ENCODE peak calls at places on chromosomes 12 and 14, in eight cellular contexts. One of them, this sample, is unnamed.

GRCh38 chr14:77882631-77883030 is 82.7 kb downstream of the ADCK1 start:
- DNase-seq in AG09319: no peak
- DNase-seq in heart right ventricle: no peak
- DNase-seq in activated CD8-positive, alpha-beta memory T cell treated with anti-CD3 and anti-CD28 coated beads for 48 hours: no peak
- DNase-seq in GM04504: peak
- DNase-seq in substantia nigra: no peak
- DNase-seq in HCT116: no peak
- DNase-seq in fibroblast of mammary gland: peak
- DNase-seq in this sample: no peak

GRCh38 chr14:69354383-69355154 is 43.5 kb downstream of the ERH start:
- DNase-seq in AG09319: no peak
- DNase-seq in heart right ventricle: no peak
- DNase-seq in activated CD8-positive, alpha-beta memory T cell treated with anti-CD3 and anti-CD28 coated beads for 48 hours: peak
- DNase-seq in GM04504: no peak
- DNase-seq in substantia nigra: no peak
- DNase-seq in HCT116: no peak
- DNase-seq in fibroblast of mammary gland: no peak
- DNase-seq in this sample: no peak

GRCh38 chr14:87745507-87746118 is 247.4 kb downstream of the GALC start:
- DNase-seq in AG09319: no peak
- DNase-seq in heart right ventricle: no peak
- DNase-seq in activated CD8-positive, alpha-beta memory T cell treated with anti-CD3 and anti-CD28 coated beads for 48 hours: no peak
- DNase-seq in GM04504: peak
- DNase-seq in substantia nigra: no peak
- DNase-seq in HCT116: peak
- DNase-seq in fibroblast of mammary gland: peak
- DNase-seq in this sample: no peak

GRCh38 chr12:90061834-90062233 is 353.2 kb upstream of the ATP2B1 start:
- DNase-seq in AG09319: no peak
- DNase-seq in heart right ventricle: no peak
- DNase-seq in activated CD8-positive, alpha-beta memory T cell treated with anti-CD3 and anti-CD28 coated beads for 48 hours: no peak
- DNase-seq in GM04504: no peak
- DNase-seq in substantia nigra: no peak
- DNase-seq in HCT116: no peak
- DNase-seq in fibroblast of mammary gland: no peak
- DNase-seq in this sample: no peak

GRCh38 chr12:34345801-34346200 is 323.5 kb downstream of the ALG10 start:
- DNase-seq in AG09319: no peak
- DNase-seq in heart right ventricle: no peak
- DNase-seq in activated CD8-positive, alpha-beta memory T cell treated with anti-CD3 and anti-CD28 coated beads for 48 hours: no peak
- DNase-seq in GM04504: no peak
- DNase-seq in substantia nigra: no peak
- DNase-seq in HCT116: no peak
- DNase-seq in fibroblast of mammary gland: no peak
- DNase-seq in this sample: no peak

GRCh38 chr14:102665665-102666064 is 73.2 kb downstream of the RCOR1 start:
- DNase-seq in AG09319: no peak
- DNase-seq in heart right ventricle: no peak
- DNase-seq in activated CD8-positive, alpha-beta memory T cell treated with anti-CD3 and anti-CD28 coated beads for 48 hours: no peak
- DNase-seq in GM04504: no peak
- DNase-seq in substantia nigra: no peak
- DNase-seq in HCT116: no peak
- DNase-seq in fibroblast of mammary gland: no peak
- DNase-seq in this sample: no peak

GRCh38 chr14:105065280-105066228 is at the start of gene GPR132:
- DNase-seq in AG09319: no peak
- DNase-seq in heart right ventricle: no peak
- DNase-seq in activated CD8-positive, alpha-beta memory T cell treated with anti-CD3 and anti-CD28 coated beads for 48 hours: peak
- DNase-seq in GM04504: no peak
- DNase-seq in substantia nigra: no peak
- DNase-seq in HCT116: no peak
- DNase-seq in fibroblast of mammary gland: no peak
- DNase-seq in this sample: no peak

GRCh38 chr12:70372881-70373280 is 6.8 kb downstream of the KCNMB4 start:
- DNase-seq in AG09319: no peak
- DNase-seq in heart right ventricle: no peak
- DNase-seq in activated CD8-positive, alpha-beta memory T cell treated with anti-CD3 and anti-CD28 coated beads for 48 hours: no peak
- DNase-seq in GM04504: no peak
- DNase-seq in substantia nigra: no peak
- DNase-seq in HCT116: no peak
- DNase-seq in fibroblast of mammary gland: no peak
- DNase-seq in this sample: no peak

GRCh38 chr12:101823891-101824290 is 6.9 kb downstream of the GNPTAB start:
- DNase-seq in AG09319: no peak
- DNase-seq in heart right ventricle: peak
- DNase-seq in activated CD8-positive, alpha-beta memory T cell treated with anti-CD3 and anti-CD28 coated beads for 48 hours: peak
- DNase-seq in GM04504: no peak
- DNase-seq in substantia nigra: peak
- DNase-seq in HCT116: peak
- DNase-seq in fibroblast of mammary gland: peak
- DNase-seq in this sample: peak

GRCh38 chr14:53767566-53767965 is 189.1 kb downstream of the BMP4 start:
- DNase-seq in AG09319: no peak
- DNase-seq in heart right ventricle: no peak
- DNase-seq in activated CD8-positive, alpha-beta memory T cell treated with anti-CD3 and anti-CD28 coated beads for 48 hours: no peak
- DNase-seq in GM04504: no peak
- DNase-seq in substantia nigra: no peak
- DNase-seq in HCT116: no peak
- DNase-seq in fibroblast of mammary gland: no peak
- DNase-seq in this sample: no peak

GRCh38 chr14:94717808-94718207 is 52.1 kb downstream of the GSC start:
- DNase-seq in AG09319: no peak
- DNase-seq in heart right ventricle: no peak
- DNase-seq in activated CD8-positive, alpha-beta memory T cell treated with anti-CD3 and anti-CD28 coated beads for 48 hours: no peak
- DNase-seq in GM04504: no peak
- DNase-seq in substantia nigra: no peak
- DNase-seq in HCT116: no peak
- DNase-seq in fibroblast of mammary gland: peak
- DNase-seq in this sample: no peak

GRCh38 chr14:63214417-63215196 is 10.4 kb downstream of the RHOJ start:
- DNase-seq in AG09319: no peak
- DNase-seq in heart right ventricle: no peak
- DNase-seq in activated CD8-positive, alpha-beta memory T cell treated with anti-CD3 and anti-CD28 coated beads for 48 hours: no peak
- DNase-seq in GM04504: no peak
- DNase-seq in substantia nigra: no peak
- DNase-seq in HCT116: no peak
- DNase-seq in fibroblast of mammary gland: no peak
- DNase-seq in this sample: no peak

GRCh38 chr12:14896477-14897184 is 11.0 kb upstream of the MGP start:
- DNase-seq in AG09319: peak
- DNase-seq in heart right ventricle: no peak
- DNase-seq in activated CD8-positive, alpha-beta memory T cell treated with anti-CD3 and anti-CD28 coated beads for 48 hours: no peak
- DNase-seq in GM04504: no peak
- DNase-seq in substantia nigra: no peak
- DNase-seq in HCT116: no peak
- DNase-seq in fibroblast of mammary gland: peak
- DNase-seq in this sample: no peak

GRCh38 chr14:105783707-105784106 is 257.3 kb downstream of the TMEM121 start:
- DNase-seq in AG09319: no peak
- DNase-seq in heart right ventricle: no peak
- DNase-seq in activated CD8-positive, alpha-beta memory T cell treated with anti-CD3 and anti-CD28 coated beads for 48 hours: no peak
- DNase-seq in GM04504: no peak
- DNase-seq in substantia nigra: no peak
- DNase-seq in HCT116: no peak
- DNase-seq in fibroblast of mammary gland: no peak
- DNase-seq in this sample: no peak

GRCh38 chr12:124679533-124680371 is 112.3 kb upstream of the NCOR2 start:
- DNase-seq in AG09319: no peak
- DNase-seq in heart right ventricle: peak
- DNase-seq in activated CD8-positive, alpha-beta memory T cell treated with anti-CD3 and anti-CD28 coated beads for 48 hours: no peak
- DNase-seq in GM04504: no peak
- DNase-seq in substantia nigra: peak
- DNase-seq in HCT116: no peak
- DNase-seq in fibroblast of mammary gland: no peak
- DNase-seq in this sample: peak

This sample was measured in nucleus accumbens.